ENCODE peak calls at places on chromosomes 3 and 15, in six cellular contexts. One of them, this sample, is unnamed.

GRCh38 chr3:196763179-196763578 is 23.5 kb downstream of the PAK2 start:
- DNase-seq in CD4-positive, CD25-positive, alpha-beta regulatory T cell: no peak
- DNase-seq in lower leg skin: no peak
- DNase-seq in AG20443: no peak
- DNase-seq in CD8-positive, alpha-beta memory T cell: no peak
- DNase-seq in stimulated activated CD8-positive, alpha-beta memory T cell treated with anti-CD3 and anti-CD28 coated beads, Interleukin-4, amount 100 ng/mL, for 1 hour: no peak
- DNase-seq in this sample: no peak

GRCh38 chr15:74648051-74648622 is 32.5 kb downstream of the CLK3 start:
- DNase-seq in CD4-positive, CD25-positive, alpha-beta regulatory T cell: no peak
- DNase-seq in lower leg skin: peak; percentile 76
- DNase-seq in AG20443: no peak
- DNase-seq in CD8-positive, alpha-beta memory T cell: no peak
- DNase-seq in stimulated activated CD8-positive, alpha-beta memory T cell treated with anti-CD3 and anti-CD28 coated beads, Interleukin-4, amount 100 ng/mL, for 1 hour: no peak
- DNase-seq in this sample: no peak

GRCh38 chr3:196662033-196662432 is 22.5 kb downstream of the NRROS start:
- DNase-seq in CD4-positive, CD25-positive, alpha-beta regulatory T cell: no peak
- DNase-seq in lower leg skin: no peak
- DNase-seq in AG20443: no peak
- DNase-seq in CD8-positive, alpha-beta memory T cell: no peak
- DNase-seq in stimulated activated CD8-positive, alpha-beta memory T cell treated with anti-CD3 and anti-CD28 coated beads, Interleukin-4, amount 100 ng/mL, for 1 hour: no peak
- DNase-seq in this sample: no peak

GRCh38 chr3:185822221-185822956 is 2.5 kb downstream of the IGF2BP2 start:
- DNase-seq in CD4-positive, CD25-positive, alpha-beta regulatory T cell: no peak
- DNase-seq in lower leg skin: no peak
- DNase-seq in AG20443: no peak
- DNase-seq in CD8-positive, alpha-beta memory T cell: no peak
- DNase-seq in stimulated activated CD8-positive, alpha-beta memory T cell treated with anti-CD3 and anti-CD28 coated beads, Interleukin-4, amount 100 ng/mL, for 1 hour: no peak
- DNase-seq in this sample: no peak

GRCh38 chr15:99343836-99344551 is 92.7 kb downstream of the LRRC28 start:
- DNase-seq in CD4-positive, CD25-positive, alpha-beta regulatory T cell: peak; percentile 2
- DNase-seq in lower leg skin: no peak
- DNase-seq in AG20443: no peak
- DNase-seq in CD8-positive, alpha-beta memory T cell: no peak
- DNase-seq in stimulated activated CD8-positive, alpha-beta memory T cell treated with anti-CD3 and anti-CD28 coated beads, Interleukin-4, amount 100 ng/mL, for 1 hour: peak; percentile 13
- DNase-seq in this sample: no peak

GRCh38 chr15:87634361-87634760 is 622.2 kb downstream of the NTRK3 start:
- DNase-seq in CD4-positive, CD25-positive, alpha-beta regulatory T cell: no peak
- DNase-seq in lower leg skin: no peak
- DNase-seq in AG20443: no peak
- DNase-seq in CD8-positive, alpha-beta memory T cell: no peak
- DNase-seq in stimulated activated CD8-positive, alpha-beta memory T cell treated with anti-CD3 and anti-CD28 coated beads, Interleukin-4, amount 100 ng/mL, for 1 hour: no peak
- DNase-seq in this sample: no peak

GRCh38 chr15:48323294-48323693 is 7.9 kb upstream of the DUT start:
- DNase-seq in CD4-positive, CD25-positive, alpha-beta regulatory T cell: no peak
- DNase-seq in lower leg skin: no peak
- DNase-seq in AG20443: no peak
- DNase-seq in CD8-positive, alpha-beta memory T cell: no peak
- DNase-seq in stimulated activated CD8-positive, alpha-beta memory T cell treated with anti-CD3 and anti-CD28 coated beads, Interleukin-4, amount 100 ng/mL, for 1 hour: no peak
- DNase-seq in this sample: no peak

GRCh38 chr3:172646439-172647015 is 64.3 kb downstream of the NCEH1 start:
- DNase-seq in CD4-positive, CD25-positive, alpha-beta regulatory T cell: no peak
- DNase-seq in lower leg skin: no peak
- DNase-seq in AG20443: no peak
- DNase-seq in CD8-positive, alpha-beta memory T cell: no peak
- DNase-seq in stimulated activated CD8-positive, alpha-beta memory T cell treated with anti-CD3 and anti-CD28 coated beads, Interleukin-4, amount 100 ng/mL, for 1 hour: no peak
- DNase-seq in this sample: no peak

GRCh38 chr15:84604804-84605203 is 4.0 kb downstream of the ZSCAN2 start:
- DNase-seq in CD4-positive, CD25-positive, alpha-beta regulatory T cell: no peak
- DNase-seq in lower leg skin: no peak
- DNase-seq in AG20443: no peak
- DNase-seq in CD8-positive, alpha-beta memory T cell: peak; percentile 24
- DNase-seq in stimulated activated CD8-positive, alpha-beta memory T cell treated with anti-CD3 and anti-CD28 coated beads, Interleukin-4, amount 100 ng/mL, for 1 hour: no peak
- DNase-seq in this sample: no peak

GRCh38 chr15:91706366-91707032 is 147.0 kb upstream of the SLCO3A1 start:
- DNase-seq in CD4-positive, CD25-positive, alpha-beta regulatory T cell: peak; percentile 41
- DNase-seq in lower leg skin: peak; percentile 96
- DNase-seq in AG20443: peak; percentile 83
- DNase-seq in CD8-positive, alpha-beta memory T cell: peak; percentile 59
- DNase-seq in stimulated activated CD8-positive, alpha-beta memory T cell treated with anti-CD3 and anti-CD28 coated beads, Interleukin-4, amount 100 ng/mL, for 1 hour: peak; percentile 55
- DNase-seq in this sample: peak; percentile 6

GRCh38 chr3:99396651-99397050 is 241.7 kb upstream of the COL8A1 start:
- DNase-seq in CD4-positive, CD25-positive, alpha-beta regulatory T cell: no peak
- DNase-seq in lower leg skin: no peak
- DNase-seq in AG20443: no peak
- DNase-seq in CD8-positive, alpha-beta memory T cell: no peak
- DNase-seq in stimulated activated CD8-positive, alpha-beta memory T cell treated with anti-CD3 and anti-CD28 coated beads, Interleukin-4, amount 100 ng/mL, for 1 hour: no peak
- DNase-seq in this sample: no peak

GRCh38 chr3:82707035-82707434 is 945.6 kb upstream of the GBE1 start:
- DNase-seq in CD4-positive, CD25-positive, alpha-beta regulatory T cell: no peak
- DNase-seq in lower leg skin: no peak
- DNase-seq in AG20443: no peak
- DNase-seq in CD8-positive, alpha-beta memory T cell: no peak
- DNase-seq in stimulated activated CD8-positive, alpha-beta memory T cell treated with anti-CD3 and anti-CD28 coated beads, Interleukin-4, amount 100 ng/mL, for 1 hour: no peak
- DNase-seq in this sample: no peak

GRCh38 chr15:83565553-83566159 is 88.3 kb upstream of the ADAMTSL3 start:
- DNase-seq in CD4-positive, CD25-positive, alpha-beta regulatory T cell: no peak
- DNase-seq in lower leg skin: no peak
- DNase-seq in AG20443: peak; percentile 33
- DNase-seq in CD8-positive, alpha-beta memory T cell: no peak
- DNase-seq in stimulated activated CD8-positive, alpha-beta memory T cell treated with anti-CD3 and anti-CD28 coated beads, Interleukin-4, amount 100 ng/mL, for 1 hour: no peak
- DNase-seq in this sample: peak; percentile 17

GRCh38 chr15:38707802-38708671 is 143.4 kb upstream of the RASGRP1 start:
- DNase-seq in CD4-positive, CD25-positive, alpha-beta regulatory T cell: peak; percentile 25
- DNase-seq in lower leg skin: no peak
- DNase-seq in AG20443: peak; percentile 69
- DNase-seq in CD8-positive, alpha-beta memory T cell: no peak
- DNase-seq in stimulated activated CD8-positive, alpha-beta memory T cell treated with anti-CD3 and anti-CD28 coated beads, Interleukin-4, amount 100 ng/mL, for 1 hour: no peak
- DNase-seq in this sample: peak; percentile 8

GRCh38 chr3:127847236-127847720 is 25.0 kb upstream of the MGLL start:
- DNase-seq in CD4-positive, CD25-positive, alpha-beta regulatory T cell: no peak
- DNase-seq in lower leg skin: no peak
- DNase-seq in AG20443: no peak
- DNase-seq in CD8-positive, alpha-beta memory T cell: no peak
- DNase-seq in stimulated activated CD8-positive, alpha-beta memory T cell treated with anti-CD3 and anti-CD28 coated beads, Interleukin-4, amount 100 ng/mL, for 1 hour: no peak
- DNase-seq in this sample: no peak

This sample was measured in NCI-H2227 treated with DMSO at 0.1 percent for 48 hours.